ENCODE peak calls at places on chromosomes 11 and 22, in ten cellular contexts. N is PC-3; I is left cardiac atrium; V is Caki2; O is stimulated activated CD4-positive, alpha-beta T cell treated with anti-CD3 and anti-CD28 coated beads, Interleukin-1b, Interleukin-23, amount 100 ng/mL, for 24 hours; F is DMS153; G is MCF 10A; R is neural crest cell; B is NCI-H460; Z is stimulated activated CD8-positive, alpha-beta memory T cell treated with anti-CD3 and anti-CD28 coated beads, Interleukin-4, amount 100 ng/mL, for 1 hour. H is an unnamed sample.

GRCh38 chr22:25987948-25988347 is 181.3 kb upstream of the SEZ6L start:
- DNase-seq in N (no peak), I (no peak), V (no peak), O (no peak), F (no peak), G (no peak), R (no peak), B (no peak), Z (no peak), H (peak)

GRCh38 chr11:125625225-125625593 is 246 bp downstream of the CHEK1 start:
- DNase-seq in N (no peak), I (no peak), V (no peak), O (no peak), F (no peak), G (no peak), R (no peak), B (no peak), Z (no peak), H (no peak)

GRCh38 chr11:3669128-3669527 is 2.1 kb downstream of the CHRNA10 start:
- DNase-seq in N (no peak), I (no peak), V (no peak), O (no peak), F (no peak), G (no peak), R (no peak), B (no peak), Z (no peak), H (no peak)

GRCh38 chr11:108131993-108132392 is 10.6 kb downstream of the ACAT1 start:
- DNase-seq in N (no peak), I (no peak), V (no peak), O (no peak), F (no peak), G (no peak), R (no peak), B (no peak), Z (no peak), H (no peak)

GRCh38 chr11:65488273-65489058 is 10.4 kb upstream of the MALAT1 start:
- DNase-seq in N (no peak), I (peak), V (peak), O (no peak), F (no peak), G (no peak), R (no peak), B (no peak), Z (no peak), H (no peak)

GRCh38 chr22:44365832-44366231 is 53.1 kb upstream of the SHISAL1 start:
- DNase-seq in N (no peak), I (no peak), V (no peak), O (no peak), F (no peak), G (no peak), R (no peak), B (no peak), Z (no peak), H (no peak)

GRCh38 chr11:235180-235997 is 753 bp downstream of the SIRT3 start:
- DNase-seq in N (no peak), I (no peak), V (no peak), O (peak), F (no peak), G (no peak), R (no peak), B (no peak), Z (peak), H (no peak)

GRCh38 chr11:35478411-35479139 is 46.8 kb downstream of the PAMR1 start:
- DNase-seq in N (no peak), I (no peak), V (no peak), O (no peak), F (no peak), G (no peak), R (no peak), B (no peak), Z (no peak), H (no peak)

GRCh38 chr11:122202951-122203456 is 87.0 kb upstream of the BLID start:
- DNase-seq in N (peak), I (peak), V (peak), O (peak), F (no peak), G (peak), R (peak), B (peak), Z (no peak), H (peak)

GRCh38 chr11:120601566-120601965 is 90.0 kb downstream of the GRIK4 start:
- DNase-seq in N (peak), I (no peak), V (peak), O (no peak), F (no peak), G (peak), R (no peak), B (no peak), Z (no peak), H (no peak)

GRCh38 chr11:65436412-65437032 is 13.9 kb downstream of the NEAT1 start:
- DNase-seq in N (peak), I (peak), V (peak), O (no peak), F (no peak), G (peak), R (no peak), B (no peak), Z (no peak), H (no peak)

GRCh38 chr22:17773606-17774205 is 563 bp downstream of the BID start:
- DNase-seq in N (peak), I (peak), V (peak), O (peak), F (peak), G (peak), R (peak), B (no peak), Z (peak), H (peak)

GRCh38 chr11:71418643-71419042 is 29.6 kb downstream of the DHCR7 start:
- DNase-seq in N (no peak), I (no peak), V (no peak), O (no peak), F (no peak), G (no peak), R (no peak), B (no peak), Z (no peak), H (no peak)

GRCh38 chr11:27459191-27459590 is 13.4 kb downstream of the LGR4 start:
- DNase-seq in N (no peak), I (no peak), V (peak), O (no peak), F (no peak), G (no peak), R (no peak), B (no peak), Z (no peak), H (no peak)

GRCh38 chr11:71101606-71102005 is 150.8 kb downstream of the SHANK2 start:
- DNase-seq in N (no peak), I (no peak), V (no peak), O (no peak), F (no peak), G (no peak), R (no peak), B (no peak), Z (no peak), H (no peak)

GRCh38 chr11:9001736-9002135 is 2.1 kb downstream of the NRIP3 start:
- DNase-seq in N (peak), I (no peak), V (peak), O (peak), F (no peak), G (peak), R (no peak), B (peak), Z (no peak), H (no peak)

GRCh38 chr22:27704581-27704980 is 97.0 kb downstream of the MN1 start:
- DNase-seq in N (no peak), I (no peak), V (no peak), O (no peak), F (no peak), G (no peak), R (no peak), B (no peak), Z (no peak), H (no peak)

GRCh38 chr22:37173709-37174108 is 14.3 kb downstream of the C1QTNF6 start:
- DNase-seq in N (no peak), I (peak), V (no peak), O (no peak), F (no peak), G (peak), R (no peak), B (no peak), Z (no peak), H (no peak)

GRCh38 chr22:25763239-25763777 is 21.3 kb downstream of the MYO18B start:
- DNase-seq in N (no peak), I (no peak), V (no peak), O (no peak), F (no peak), G (peak), R (no peak), B (no peak), Z (no peak), H (no peak)

GRCh38 chr11:118078972-118079411 is 2.1 kb downstream of the TMPRSS4 start:
- DNase-seq in N (no peak), I (no peak), V (no peak), O (no peak), F (no peak), G (no peak), R (no peak), B (no peak), Z (no peak), H (no peak)

GRCh38 chr22:50520826-50521453 is 4.5 kb downstream of the SCO2 start:
- DNase-seq in N (no peak), I (no peak), V (no peak), O (no peak), F (no peak), G (no peak), R (no peak), B (no peak), Z (no peak), H (no peak)

GRCh38 chr11:93494341-93494740 is 48.9 kb downstream of the SMCO4 start:
- DNase-seq in N (no peak), I (no peak), V (peak), O (no peak), F (no peak), G (no peak), R (no peak), B (no peak), Z (no peak), H (no peak)

GRCh38 chr11:79249341-79249993 is 191.4 kb downstream of the TENM4 start:
- DNase-seq in N (peak), I (no peak), V (peak), O (no peak), F (no peak), G (peak), R (no peak), B (no peak), Z (no peak), H (no peak)

GRCh38 chr11:63761173-63761572 is 7.4 kb downstream of the ZFTA start:
- DNase-seq in N (no peak), I (no peak), V (no peak), O (no peak), F (no peak), G (no peak), R (peak), B (no peak), Z (no peak), H (no peak)

GRCh38 chr22:32723632-32724031 is 77.9 kb upstream of the TIMP3 start:
- DNase-seq in N (no peak), I (peak), V (no peak), O (peak), F (no peak), G (peak), R (no peak), B (no peak), Z (peak), H (no peak)

GRCh38 chr11:101096036-101096704 is 33.4 kb downstream of the PGR start:
- DNase-seq in N (peak), I (peak), V (no peak), O (no peak), F (no peak), G (peak), R (no peak), B (no peak), Z (no peak), H (no peak)

GRCh38 chr22:49446145-49446758 is 381.4 kb downstream of the BRD1 start:
- DNase-seq in N (no peak), I (no peak), V (no peak), O (no peak), F (no peak), G (no peak), R (no peak), B (no peak), Z (no peak), H (no peak)

GRCh38 chr22:27993201-27993635 is 74.2 kb upstream of the PITPNB start:
- DNase-seq in N (no peak), I (no peak), V (no peak), O (no peak), F (no peak), G (no peak), R (no peak), B (no peak), Z (no peak), H (no peak)

H was measured in endothelial cell.